ENCODE peak calls at places on chromosomes 11 and 22, in five cellular contexts. P is heart right ventricle, I is upper lobe of right lung, J is coronary artery, W is IMR-90. Q is an unnamed sample.

GRCh38 chr11:132590986-132591385 is 941.3 kb downstream of the OPCML start:
- DNase-seq in P (no peak), I (no peak), J (no peak), W (no peak), Q (no peak)

GRCh38 chr11:45993438-45994064 is 71.1 kb downstream of the LARGE2 start:
- DNase-seq in P (peak; percentile 37), I (no peak), J (no peak), W (no peak), Q (peak; percentile 22)

GRCh38 chr22:19292262-19293230 is 1.0 kb upstream of the CLTCL1 start:
- DNase-seq in P (peak; percentile 10), I (peak; percentile 64), J (peak; percentile 73), W (no peak), Q (peak; percentile 69)

GRCh38 chr11:72239296-72239848 is 4.6 kb downstream of the PHOX2A start:
- DNase-seq in P (peak; percentile 73), I (peak; percentile 83), J (no peak), W (peak; percentile 38), Q (peak; percentile 55)

GRCh38 chr11:132310390-132311375 is 940.3 kb downstream of the NTM start:
- DNase-seq in P (no peak), I (no peak), J (no peak), W (no peak), Q (no peak)

GRCh38 chr11:63909621-63910506 is 7.1 kb downstream of the RCOR2 start:
- DNase-seq in P (no peak), I (no peak), J (no peak), W (no peak), Q (no peak)

GRCh38 chr22:24445481-24446290 is 18.3 kb downstream of the ADORA2A start:
- DNase-seq in P (no peak), I (no peak), J (peak; percentile 66), W (no peak), Q (no peak)

GRCh38 chr11:28756977-28757376 is 648.8 kb downstream of the METTL15 start:
- DNase-seq in P (no peak), I (no peak), J (no peak), W (peak; percentile 89), Q (peak; percentile 91)

GRCh38 chr11:65260302-65260701 is 1.5 kb upstream of the POLA2 start:
- DNase-seq in P (no peak), I (no peak), J (no peak), W (no peak), Q (no peak)

GRCh38 chr11:105071060-105071732 is 26.1 kb upstream of the CARD16 start:
- DNase-seq in P (no peak), I (no peak), J (no peak), W (no peak), Q (no peak)

GRCh38 chr11:14541180-14541579 is 21.0 kb upstream of the PSMA1 start:
- DNase-seq in P (peak; percentile 61), I (no peak), J (no peak), W (no peak), Q (no peak)

GRCh38 chr11:44781697-44782096 is 54.9 kb downstream of the TSPAN18 start:
- DNase-seq in P (no peak), I (no peak), J (no peak), W (no peak), Q (no peak)

GRCh38 chr11:1401656-1402221 is 12.0 kb downstream of the BRSK2 start:
- DNase-seq in P (peak; percentile 74), I (peak; percentile 87), J (no peak), W (peak; percentile 48), Q (peak; percentile 38)

GRCh38 chr11:43268786-43269185 is 43.0 kb upstream of the API5 start:
- DNase-seq in P (no peak), I (no peak), J (no peak), W (no peak), Q (no peak)

GRCh38 chr11:72833792-72834501 is 19.7 kb downstream of the ATG16L2 start:
- DNase-seq in P (peak; percentile 58), I (no peak), J (peak; percentile 75), W (no peak), Q (no peak)

GRCh38 chr11:86067230-86068137 is 1.4 kb downstream of the PICALM start:
- DNase-seq in P (no peak), I (no peak), J (no peak), W (no peak), Q (no peak)

GRCh38 chr11:1453611-1454386 is 32.8 kb downstream of the MOB2 start:
- DNase-seq in P (no peak), I (no peak), J (no peak), W (no peak), Q (no peak)

GRCh38 chr11:114441921-114442320 is 2.7 kb downstream of the REXO2 start:
- DNase-seq in P (no peak), I (no peak), J (no peak), W (no peak), Q (no peak)

GRCh38 chr11:94934362-94934761 is 39.0 kb downstream of the CWC15 start:
- DNase-seq in P (no peak), I (no peak), J (no peak), W (peak; percentile 65), Q (peak; percentile 70)

GRCh38 chr11:124277207-124277606 is 21.0 kb downstream of the OR8G5 start:
- DNase-seq in P (no peak), I (no peak), J (no peak), W (no peak), Q (no peak)

GRCh38 chr11:61594907-61595257 is 14.0 kb upstream of the SYT7 start:
- DNase-seq in P (no peak), I (no peak), J (no peak), W (no peak), Q (no peak)

GRCh38 chr11:44945639-44946038 is 5.0 kb downstream of the TP53I11 start:
- DNase-seq in P (peak; percentile 82), I (no peak), J (no peak), W (no peak), Q (no peak)

GRCh38 chr22:23369054-23369685 is 188.9 kb downstream of the BCR start:
- DNase-seq in P (no peak), I (no peak), J (no peak), W (no peak), Q (no peak)

GRCh38 chr11:126793596-126793995 is 207.0 kb downstream of the KIRREL3 start:
- DNase-seq in P (no peak), I (no peak), J (no peak), W (no peak), Q (no peak)

GRCh38 chr11:125425601-125426000 is 70.5 kb downstream of the FEZ1 start:
- DNase-seq in P (peak; percentile 82), I (no peak), J (no peak), W (no peak), Q (no peak)

GRCh38 chr11:61888590-61888989 is 2.8 kb downstream of the FADS3 start:
- DNase-seq in P (no peak), I (no peak), J (no peak), W (no peak), Q (no peak)

GRCh38 chr11:46215208-46215931 is 62.1 kb upstream of the CREB3L1 start:
- DNase-seq in P (no peak), I (no peak), J (no peak), W (no peak), Q (no peak)

GRCh38 chr22:49825436-49825835 is 2.2 kb downstream of the BRD1 start:
- DNase-seq in P (no peak), I (no peak), J (no peak), W (peak; percentile 66), Q (peak; percentile 31)

GRCh38 chr22:49825944-49826602 is 1.6 kb downstream of the BRD1 start:
- DNase-seq in P (no peak), I (no peak), J (no peak), W (peak; percentile 72), Q (peak; percentile 22)

GRCh38 chr22:49823289-49824045 is 4.2 kb downstream of the BRD1 start:
- DNase-seq in P (no peak), I (no peak), J (no peak), W (no peak), Q (no peak)

GRCh38 chr22:49824936-49825335 is 2.7 kb downstream of the BRD1 start:
- DNase-seq in P (no peak), I (no peak), J (no peak), W (no peak), Q (no peak)

GRCh38 chr22:49824185-49824925 is 3.3 kb downstream of the BRD1 start:
- DNase-seq in P (no peak), I (no peak), J (no peak), W (no peak), Q (no peak)
- H3K4me3 ChIP-seq in P (no peak overlapping the region), I (no peak overlapping the region), J (peak overlapping the region; percentile 96), W (no peak overlapping the region), Q (no peak overlapping the region)

GRCh38 chr11:128494418-128495332 is 92.7 kb downstream of the ETS1 start:
- DNase-seq in P (no peak), I (no peak), J (no peak), W (no peak), Q (no peak)
- TF ChIP-seq CTCF in P (no peak), I (no peak), J (no peak), W (no peak), Q (no peak)

GRCh38 chr22:38505595-38506117 is 455 bp downstream of the DDX17 start:
- DNase-seq in P (peak; percentile 77), I (peak; percentile 91), J (peak; percentile 87), W (peak; percentile 46), Q (peak; percentile 78)

GRCh38 chr22:38497869-38498268 is 8.2 kb downstream of the DDX17 start:
- DNase-seq in P (no peak), I (no peak), J (no peak), W (no peak), Q (no peak)

GRCh38 chr22:38503021-38503420 is 3.1 kb downstream of the DDX17 start:
- DNase-seq in P (no peak), I (no peak), J (no peak), W (no peak), Q (no peak)

GRCh38 chr22:38504731-38505594 is 1.1 kb downstream of the DDX17 start:
- DNase-seq in P (peak; percentile 63), I (peak; percentile 85), J (no peak), W (peak; percentile 48), Q (peak; percentile 60)

GRCh38 chr22:38501797-38502672 is 4.1 kb downstream of the DDX17 start:
- DNase-seq in P (no peak), I (no peak), J (no peak), W (no peak), Q (no peak)
- H3K4me3 ChIP-seq in P (no peak overlapping the region), I (peak overlapping the region; percentile 80), J (peak overlapping the region; percentile 98), W (no peak overlapping the region), Q (no peak overlapping the region)

DNA sequence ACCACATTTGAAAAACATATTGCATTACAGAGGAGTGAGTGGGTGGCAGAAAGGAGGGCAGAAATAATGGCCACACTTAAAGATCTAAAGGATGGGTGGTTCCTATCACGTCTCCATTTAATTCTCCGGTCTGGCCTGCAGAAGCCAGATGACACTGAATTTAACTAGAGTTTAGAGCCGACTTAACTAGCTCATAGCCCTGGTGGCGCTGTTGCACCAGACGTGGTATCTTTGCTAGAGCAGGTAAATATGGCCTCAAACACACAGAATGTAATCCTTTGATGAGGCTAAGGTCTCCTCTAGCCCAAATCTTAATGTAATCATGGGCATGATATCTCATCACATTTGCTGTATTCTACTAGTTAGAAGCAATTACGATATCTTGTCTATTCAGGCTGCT is 51.5 kb upstream of the GAL start:
- DNase-seq in P (no peak), I (no peak), J (no peak), W (peak; percentile 70), Q (peak; percentile 28)
- TF ChIP-seq CTCF in P (no peak), I (peak; percentile 28), J (no peak), W (peak; percentile 68), Q (peak; percentile 52)

DNA sequence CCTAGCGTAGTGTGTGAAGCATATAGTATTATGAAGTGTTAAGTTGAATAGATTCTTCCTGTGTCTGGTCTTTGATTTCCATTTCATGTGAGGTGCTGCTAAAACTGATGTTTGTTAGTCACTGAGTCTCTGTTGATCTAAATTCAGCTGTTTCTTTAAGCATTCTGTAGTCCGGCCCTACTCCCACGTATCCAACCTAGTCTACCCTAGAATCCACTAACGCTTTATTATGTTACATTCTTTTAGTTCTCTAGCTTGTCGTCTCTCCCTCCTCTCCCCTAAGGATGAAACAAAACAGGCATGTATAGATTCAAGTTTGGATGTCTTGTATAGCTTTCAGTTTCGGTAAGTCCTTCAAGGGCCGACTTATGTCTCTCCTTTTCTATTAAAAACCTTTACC is 4.1 kb downstream of the WEE1 start:
- DNase-seq in P (no peak), I (no peak), J (no peak), W (peak; percentile 58), Q (no peak)
- H3K4me3 ChIP-seq in P (peak overlapping the region; percentile 10), I (peak overlapping the region; percentile 77), J (peak overlapping the region; percentile 76), W (peak overlapping the region; percentile 76), Q (peak overlapping the region; percentile 88)

Q was measured in AG10803.